ENCODE peak calls at places on chromosomes 13 and 19, in eight cellular contexts. One of them, this sample, is unnamed. For H3K9me3, the result is how much of the 10 kb centered on the place peaks cover.

GRCh38 chr13:76020421-76020955 is 384.4 kb downstream of the LMO7 start:
- DNase-seq in psoas muscle: no peak
- DNase-seq in colonic mucosa: no peak
- DNase-seq in upper lobe of right lung: no peak
- DNase-seq in astrocyte: no peak
- DNase-seq in effector memory CD4-positive, alpha-beta T cell: no peak
- DNase-seq in H9: no peak
- DNase-seq in Peyer's patch: no peak
- DNase-seq in this sample: no peak

GRCh38 chr13:39821977-39822376 is 166.5 kb downstream of the COG6 start:
- DNase-seq in psoas muscle: no peak
- DNase-seq in colonic mucosa: no peak
- DNase-seq in upper lobe of right lung: no peak
- DNase-seq in astrocyte: no peak
- DNase-seq in effector memory CD4-positive, alpha-beta T cell: no peak
- DNase-seq in H9: no peak
- DNase-seq in Peyer's patch: no peak
- DNase-seq in this sample: no peak

GRCh38 chr19:737591-738093 is 13.3 kb upstream of the MISP start:
- DNase-seq in psoas muscle: peak
- DNase-seq in colonic mucosa: peak
- DNase-seq in upper lobe of right lung: no peak
- DNase-seq in astrocyte: no peak
- DNase-seq in effector memory CD4-positive, alpha-beta T cell: peak
- DNase-seq in H9: peak
- DNase-seq in Peyer's patch: peak
- DNase-seq in this sample: peak

GRCh38 chr19:23415561-23416191 is 20.4 kb upstream of the ZNF91 start:
- DNase-seq in psoas muscle: no peak
- DNase-seq in colonic mucosa: peak
- DNase-seq in upper lobe of right lung: peak
- DNase-seq in astrocyte: no peak
- DNase-seq in effector memory CD4-positive, alpha-beta T cell: no peak
- DNase-seq in H9: peak
- DNase-seq in Peyer's patch: no peak
- DNase-seq in this sample: no peak

GRCh38 chr13:24923305-24923640 is 159.3 kb downstream of the RNF17 start:
- DNase-seq in psoas muscle: no peak
- DNase-seq in colonic mucosa: no peak
- DNase-seq in upper lobe of right lung: no peak
- DNase-seq in astrocyte: peak
- DNase-seq in effector memory CD4-positive, alpha-beta T cell: no peak
- DNase-seq in H9: no peak
- DNase-seq in Peyer's patch: no peak
- DNase-seq in this sample: no peak

GRCh38 chr19:48858984-48859710 is 9.3 kb downstream of the PLEKHA4 start:
- DNase-seq in psoas muscle: no peak
- DNase-seq in colonic mucosa: peak
- DNase-seq in upper lobe of right lung: peak
- DNase-seq in astrocyte: no peak
- DNase-seq in effector memory CD4-positive, alpha-beta T cell: peak
- DNase-seq in H9: peak
- DNase-seq in Peyer's patch: peak
- DNase-seq in this sample: peak

GRCh38 chr19:16197188-16197621 is 506 bp upstream of the AP1M1 start:
- DNase-seq in psoas muscle: no peak
- DNase-seq in colonic mucosa: no peak
- DNase-seq in upper lobe of right lung: no peak
- DNase-seq in astrocyte: peak
- DNase-seq in effector memory CD4-positive, alpha-beta T cell: no peak
- DNase-seq in H9: no peak
- DNase-seq in Peyer's patch: no peak
- DNase-seq in this sample: no peak

GRCh38 chr19:38792250-38793111 is 3.5 kb downstream of the LGALS7B start:
- DNase-seq in psoas muscle: peak
- DNase-seq in colonic mucosa: peak
- DNase-seq in upper lobe of right lung: peak
- DNase-seq in astrocyte: no peak
- DNase-seq in effector memory CD4-positive, alpha-beta T cell: no peak
- DNase-seq in H9: peak
- DNase-seq in Peyer's patch: peak
- DNase-seq in this sample: peak

DNA sequence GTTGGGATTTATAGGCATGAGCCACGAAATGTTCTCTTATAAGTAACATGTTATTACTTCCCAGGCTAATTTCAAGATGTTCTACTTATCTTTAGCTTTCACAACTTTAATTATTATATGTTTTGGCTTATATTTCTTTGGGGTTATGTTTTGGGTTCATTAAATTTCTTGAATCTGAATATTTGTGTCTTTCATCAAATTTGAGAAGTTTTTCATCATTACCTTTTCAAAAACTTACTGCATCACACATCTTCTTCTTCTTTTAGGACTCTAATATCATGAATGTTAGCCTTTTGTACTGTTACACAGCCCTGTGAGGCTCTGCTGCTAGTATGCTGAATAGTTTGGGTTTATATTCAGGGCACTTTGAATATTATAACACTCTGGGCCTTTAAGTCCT is 9.7 kb upstream of the ZNF266 start:
- DNase-seq in psoas muscle: no peak
- DNase-seq in colonic mucosa: no peak
- DNase-seq in upper lobe of right lung: no peak
- DNase-seq in astrocyte: no peak
- DNase-seq in effector memory CD4-positive, alpha-beta T cell: no peak
- DNase-seq in H9: no peak
- DNase-seq in Peyer's patch: no peak
- DNase-seq in this sample: no peak
- H3K9me3 ChIP-seq in psoas muscle: under half
- H3K9me3 ChIP-seq in colonic mucosa: under half
- H3K9me3 ChIP-seq in upper lobe of right lung: half or more
- H3K9me3 ChIP-seq in astrocyte: under half
- H3K9me3 ChIP-seq in effector memory CD4-positive, alpha-beta T cell: under half
- H3K9me3 ChIP-seq in H9: half or more
- H3K9me3 ChIP-seq in Peyer's patch: under half
- H3K9me3 ChIP-seq in this sample: under half

GRCh38 chr19:54609356-54609791 is 15.9 kb downstream of the LILRA1 start:
- DNase-seq in psoas muscle: no peak
- DNase-seq in colonic mucosa: no peak
- DNase-seq in upper lobe of right lung: no peak
- DNase-seq in astrocyte: no peak
- DNase-seq in effector memory CD4-positive, alpha-beta T cell: no peak
- DNase-seq in H9: no peak
- DNase-seq in Peyer's patch: no peak
- DNase-seq in this sample: no peak

GRCh38 chr19:54606891-54607781 is 13.7 kb downstream of the LILRA1 start:
- DNase-seq in psoas muscle: no peak
- DNase-seq in colonic mucosa: no peak
- DNase-seq in upper lobe of right lung: no peak
- DNase-seq in astrocyte: no peak
- DNase-seq in effector memory CD4-positive, alpha-beta T cell: no peak
- DNase-seq in H9: no peak
- DNase-seq in Peyer's patch: no peak
- DNase-seq in this sample: no peak

GRCh38 chr19:54608792-54609191 is 15.4 kb downstream of the LILRA1 start:
- DNase-seq in psoas muscle: no peak
- DNase-seq in colonic mucosa: no peak
- DNase-seq in upper lobe of right lung: no peak
- DNase-seq in astrocyte: no peak
- DNase-seq in effector memory CD4-positive, alpha-beta T cell: no peak
- DNase-seq in H9: no peak
- DNase-seq in Peyer's patch: no peak
- DNase-seq in this sample: no peak

GRCh38 chr19:54607782-54608150 is 14.3 kb downstream of the LILRA1 start:
- DNase-seq in psoas muscle: no peak
- DNase-seq in colonic mucosa: no peak
- DNase-seq in upper lobe of right lung: no peak
- DNase-seq in astrocyte: no peak
- DNase-seq in effector memory CD4-positive, alpha-beta T cell: no peak
- DNase-seq in H9: no peak
- DNase-seq in Peyer's patch: no peak
- DNase-seq in this sample: no peak

DNA sequence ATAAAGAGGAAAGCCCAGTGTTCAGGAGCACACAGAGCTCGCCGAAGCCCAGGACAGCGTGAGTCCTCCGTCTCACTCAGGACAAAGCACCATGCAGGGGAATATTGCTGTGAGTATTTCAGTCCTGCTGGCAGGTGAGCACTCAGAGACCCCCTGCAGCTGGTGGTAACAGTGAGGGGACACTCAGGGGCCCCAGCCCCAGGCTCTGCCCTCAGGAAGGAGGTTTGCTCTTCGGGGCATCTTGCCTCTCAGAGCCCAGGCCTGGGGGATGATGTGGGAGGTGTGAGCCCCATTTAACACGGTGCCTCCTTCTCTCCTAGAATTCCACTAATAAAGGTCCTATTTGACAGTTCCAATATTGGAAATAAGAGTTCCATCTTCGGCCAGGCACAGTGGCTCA is 14.8 kb downstream of the LILRA1 start:
- DNase-seq in psoas muscle: no peak
- DNase-seq in colonic mucosa: no peak
- DNase-seq in upper lobe of right lung: no peak
- DNase-seq in astrocyte: no peak
- DNase-seq in effector memory CD4-positive, alpha-beta T cell: no peak
- DNase-seq in H9: no peak
- DNase-seq in Peyer's patch: no peak
- DNase-seq in this sample: no peak
- H3K9me3 ChIP-seq in psoas muscle: under half
- H3K9me3 ChIP-seq in colonic mucosa: under half
- H3K9me3 ChIP-seq in upper lobe of right lung: under half
- H3K9me3 ChIP-seq in astrocyte: under half
- H3K9me3 ChIP-seq in effector memory CD4-positive, alpha-beta T cell: under half
- H3K9me3 ChIP-seq in H9: half or more
- H3K9me3 ChIP-seq in Peyer's patch: under half
- H3K9me3 ChIP-seq in this sample: under half

GRCh38 chr19:20558011-20558410 is 7.6 kb downstream of the ZNF737 start:
- DNase-seq in psoas muscle: no peak
- DNase-seq in colonic mucosa: no peak
- DNase-seq in upper lobe of right lung: no peak
- DNase-seq in astrocyte: no peak
- DNase-seq in effector memory CD4-positive, alpha-beta T cell: no peak
- DNase-seq in H9: peak
- DNase-seq in Peyer's patch: no peak
- DNase-seq in this sample: no peak
- H3K9me3 ChIP-seq in psoas muscle: half or more
- H3K9me3 ChIP-seq in colonic mucosa: under half
- H3K9me3 ChIP-seq in upper lobe of right lung: half or more
- H3K9me3 ChIP-seq in astrocyte: under half
- H3K9me3 ChIP-seq in effector memory CD4-positive, alpha-beta T cell: under half
- H3K9me3 ChIP-seq in H9: under half
- H3K9me3 ChIP-seq in Peyer's patch: under half
- H3K9me3 ChIP-seq in this sample: under half

GRCh38 chr19:54548806-54549205 is 24.8 kb upstream of the LILRA2 start:
- DNase-seq in psoas muscle: no peak
- DNase-seq in colonic mucosa: no peak
- DNase-seq in upper lobe of right lung: peak
- DNase-seq in astrocyte: no peak
- DNase-seq in effector memory CD4-positive, alpha-beta T cell: no peak
- DNase-seq in H9: no peak
- DNase-seq in Peyer's patch: no peak
- DNase-seq in this sample: no peak
- H3K9me3 ChIP-seq in psoas muscle: under half
- H3K9me3 ChIP-seq in colonic mucosa: under half
- H3K9me3 ChIP-seq in upper lobe of right lung: under half
- H3K9me3 ChIP-seq in astrocyte: under half
- H3K9me3 ChIP-seq in effector memory CD4-positive, alpha-beta T cell: under half
- H3K9me3 ChIP-seq in H9: half or more
- H3K9me3 ChIP-seq in Peyer's patch: under half
- H3K9me3 ChIP-seq in this sample: under half

GRCh38 chr19:43313711-43314495 is 39.6 kb upstream of the CD177 start:
- DNase-seq in psoas muscle: no peak
- DNase-seq in colonic mucosa: no peak
- DNase-seq in upper lobe of right lung: no peak
- DNase-seq in astrocyte: no peak
- DNase-seq in effector memory CD4-positive, alpha-beta T cell: no peak
- DNase-seq in H9: no peak
- DNase-seq in Peyer's patch: no peak
- DNase-seq in this sample: no peak

GRCh38 chr19:43316591-43317319 is 36.7 kb upstream of the CD177 start:
- DNase-seq in psoas muscle: no peak
- DNase-seq in colonic mucosa: peak
- DNase-seq in upper lobe of right lung: no peak
- DNase-seq in astrocyte: peak
- DNase-seq in effector memory CD4-positive, alpha-beta T cell: no peak
- DNase-seq in H9: peak
- DNase-seq in Peyer's patch: no peak
- DNase-seq in this sample: no peak

GRCh38 chr19:43318203-43318602 is 35.3 kb upstream of the CD177 start:
- DNase-seq in psoas muscle: no peak
- DNase-seq in colonic mucosa: no peak
- DNase-seq in upper lobe of right lung: no peak
- DNase-seq in astrocyte: no peak
- DNase-seq in effector memory CD4-positive, alpha-beta T cell: no peak
- DNase-seq in H9: no peak
- DNase-seq in Peyer's patch: no peak
- DNase-seq in this sample: no peak

GRCh38 chr19:43315851-43316250 is 37.6 kb upstream of the CD177 start:
- DNase-seq in psoas muscle: no peak
- DNase-seq in colonic mucosa: no peak
- DNase-seq in upper lobe of right lung: no peak
- DNase-seq in astrocyte: no peak
- DNase-seq in effector memory CD4-positive, alpha-beta T cell: no peak
- DNase-seq in H9: peak
- DNase-seq in Peyer's patch: no peak
- DNase-seq in this sample: no peak

DNA sequence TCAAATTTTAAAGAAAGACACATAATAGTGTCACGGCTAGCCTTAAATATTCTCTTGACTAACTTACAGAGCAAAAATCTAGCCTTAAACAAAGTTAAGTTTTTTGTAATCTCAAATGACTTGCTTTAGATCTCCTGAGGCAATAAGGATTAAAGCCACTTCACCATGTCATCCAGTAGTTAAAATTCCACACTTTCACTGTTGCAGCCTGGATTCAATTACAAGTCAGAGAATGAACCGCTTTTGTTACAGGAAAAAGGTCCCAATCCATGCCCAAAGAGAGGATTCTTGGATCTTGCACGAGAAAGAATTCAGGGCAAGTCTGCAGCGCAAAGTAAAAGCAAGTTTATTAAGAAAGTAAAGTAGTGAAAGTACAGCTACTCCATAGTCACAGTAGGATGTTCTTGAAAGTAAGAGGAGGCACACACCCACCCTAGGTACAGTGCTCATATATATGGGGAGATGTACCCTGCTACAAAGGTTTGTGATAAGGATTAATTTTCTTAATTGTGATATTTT is 34.6 kb upstream of the CD177 start:
- DNase-seq in psoas muscle: no peak
- DNase-seq in colonic mucosa: no peak
- DNase-seq in upper lobe of right lung: no peak
- DNase-seq in astrocyte: no peak
- DNase-seq in effector memory CD4-positive, alpha-beta T cell: no peak
- DNase-seq in H9: no peak
- DNase-seq in Peyer's patch: no peak
- DNase-seq in this sample: no peak
- H3K9me3 ChIP-seq in psoas muscle: under half
- H3K9me3 ChIP-seq in colonic mucosa: under half
- H3K9me3 ChIP-seq in upper lobe of right lung: under half
- H3K9me3 ChIP-seq in astrocyte: under half
- H3K9me3 ChIP-seq in effector memory CD4-positive, alpha-beta T cell: under half
- H3K9me3 ChIP-seq in H9: under half
- H3K9me3 ChIP-seq in Peyer's patch: under half
- H3K9me3 ChIP-seq in this sample: under half

This sample was measured in T-helper 17 cell.